ENCODE peak calls at places on chromosomes 16 and 17, in five cellular contexts. M is mesenchymal stem cell, A is GM12878, W is mammary epithelial cell, Y is neuronal stem cell. O is an unnamed sample. For H3K4me1, the result is how much of the 10 kb centered on the place peaks cover.

GRCh38 chr16:29745853-29746345 is at the start of gene C16orf54:
- DNase-seq in M (no peak), A (peak), W (no peak), Y (no peak), O (no peak)

GRCh38 chr17:45413498-45413923 is 19.2 kb downstream of the ARHGAP27 start:
- DNase-seq in M (no peak), A (no peak), W (no peak), Y (no peak), O (no peak)

GRCh38 chr17:81453712-81454111 is 58.5 kb downstream of the BAHCC1 start:
- DNase-seq in M (no peak), A (no peak), W (no peak), Y (no peak), O (no peak)

GRCh38 chr17:43755389-43755875 is 3.2 kb downstream of the SOST start:
- DNase-seq in M (peak), A (no peak), W (no peak), Y (peak), O (peak)

GRCh38 chr16:56203052-56203451 is 11.8 kb downstream of the GNAO1 start:
- DNase-seq in M (peak), A (no peak), W (peak), Y (no peak), O (no peak)

GRCh38 chr17:65268832-65269231 is 131.7 kb downstream of the RGS9 start:
- DNase-seq in M (no peak), A (no peak), W (no peak), Y (no peak), O (no peak)

GRCh38 chr16:1926223-1926718 is 8.1 kb upstream of the HS3ST6 start:
- DNase-seq in M (no peak), A (no peak), W (no peak), Y (no peak), O (no peak)

GRCh38 chr17:11026903-11027302 is 189.0 kb upstream of the PIRT start:
- DNase-seq in M (no peak), A (no peak), W (no peak), Y (no peak), O (no peak)

GRCh38 chr16:19882641-19883040 is 2.0 kb downstream of the GPRC5B start:
- DNase-seq in M (no peak), A (no peak), W (no peak), Y (no peak), O (no peak)

GRCh38 chr16:90057738-90058173 is 19.4 kb downstream of the PRDM7 start:
- DNase-seq in M (peak), A (no peak), W (peak), Y (no peak), O (peak)

GRCh38 chr16:71387045-71387871 is 28.7 kb downstream of the CALB2 start:
- DNase-seq in M (no peak), A (no peak), W (no peak), Y (no peak), O (no peak)

GRCh38 chr17:60888812-60889709 is 211.4 kb downstream of the BCAS3 start:
- DNase-seq in M (no peak), A (no peak), W (no peak), Y (no peak), O (peak)

GRCh38 chr17:45942284-45942683 is 47.9 kb downstream of the MAPT start:
- DNase-seq in M (no peak), A (no peak), W (no peak), Y (no peak), O (no peak)

GRCh38 chr17:31490019-31490383 is 98.5 kb downstream of the RAB11FIP4 start:
- DNase-seq in M (no peak), A (no peak), W (no peak), Y (no peak), O (no peak)

GRCh38 chr17:69874220-69874670 is 200.8 kb upstream of the KCNJ16 start:
- DNase-seq in M (peak), A (no peak), W (peak), Y (no peak), O (peak)

GRCh38 chr17:10870651-10871050 is 32.8 kb upstream of the PIRT start:
- DNase-seq in M (no peak), A (no peak), W (no peak), Y (no peak), O (no peak)

GRCh38 chr17:80948961-80949450 is 42.6 kb upstream of the CHMP6 start:
- DNase-seq in M (no peak), A (no peak), W (no peak), Y (no peak), O (no peak)

GRCh38 chr17:76485569-76485968 is 15.7 kb downstream of the RHBDF2 start:
- DNase-seq in M (no peak), A (no peak), W (peak), Y (no peak), O (no peak)

GRCh38 chr17:49946208-49946607 is 22.8 kb upstream of the DLX4 start:
- DNase-seq in M (no peak), A (no peak), W (no peak), Y (no peak), O (no peak)

GRCh38 chr17:43791589-43791988 is 11.4 kb downstream of the CFAP97D1 start:
- DNase-seq in M (peak), A (no peak), W (peak), Y (no peak), O (peak)

GRCh38 chr17:77365584-77366186 is 224.9 kb downstream of the SEC14L1 start:
- DNase-seq in M (peak), A (no peak), W (peak), Y (no peak), O (peak)

GRCh38 chr16:27595993-27596392 is 46.0 kb downstream of the KATNIP start:
- DNase-seq in M (no peak), A (no peak), W (no peak), Y (no peak), O (no peak)

GRCh38 chr17:2299136-2299535 is 4.4 kb downstream of the SMG6 start:
- DNase-seq in M (no peak), A (no peak), W (no peak), Y (no peak), O (no peak)

GRCh38 chr17:65228734-65229390 is 91.7 kb downstream of the RGS9 start:
- DNase-seq in M (peak), A (peak), W (peak), Y (no peak), O (peak)

GRCh38 chr17:82859431-82860403 is 19.9 kb upstream of the ZNF750 start:
- DNase-seq in M (peak), A (peak), W (no peak), Y (no peak), O (peak)

GRCh38 chr17:2082003-2082862 is 27.3 kb downstream of the HIC1 start:
- DNase-seq in M (peak), A (no peak), W (no peak), Y (no peak), O (no peak)

GRCh38 chr16:90018297-90019200 is 707 bp downstream of the DBNDD1 start:
- DNase-seq in M (no peak), A (no peak), W (no peak), Y (no peak), O (peak)

GRCh38 chr16:50173318-50173717 is 20.2 kb downstream of the TENT4B start:
- DNase-seq in M (no peak), A (no peak), W (no peak), Y (no peak), O (no peak)

GRCh38 chr16:28326881-28327610 is 34.7 kb downstream of the SBK1 start:
- DNase-seq in M (peak), A (no peak), W (peak), Y (no peak), O (peak)

GRCh38 chr17:20999841-21000532 is 42.8 kb downstream of the USP22 start:
- DNase-seq in M (no peak), A (no peak), W (no peak), Y (no peak), O (no peak)

GRCh38 chr17:67258836-67259468 is 14.0 kb upstream of the HELZ start:
- DNase-seq in M (no peak), A (no peak), W (no peak), Y (no peak), O (no peak)

GRCh38 chr16:88977028-88977844 is at the start of gene CBFA2T3:
- DNase-seq in M (peak), A (no peak), W (no peak), Y (no peak), O (no peak)

GRCh38 chr16:83717308-83717707 is 90.5 kb upstream of the HSBP1 start:
- DNase-seq in M (no peak), A (no peak), W (no peak), Y (no peak), O (no peak)

GRCh38 chr17:81340606-81341346 is 45.7 kb upstream of the SLC38A10 start:
- DNase-seq in M (peak), A (no peak), W (no peak), Y (no peak), O (peak)

GRCh38 chr16:68356249-68356918 is 45.6 kb downstream of the PRMT7 start:
- DNase-seq in M (peak), A (peak), W (no peak), Y (no peak), O (no peak)

GRCh38 chr16:14193316-14193871 is 122.3 kb downstream of the MRTFB start:
- DNase-seq in M (no peak), A (peak), W (no peak), Y (no peak), O (no peak)

DNA sequence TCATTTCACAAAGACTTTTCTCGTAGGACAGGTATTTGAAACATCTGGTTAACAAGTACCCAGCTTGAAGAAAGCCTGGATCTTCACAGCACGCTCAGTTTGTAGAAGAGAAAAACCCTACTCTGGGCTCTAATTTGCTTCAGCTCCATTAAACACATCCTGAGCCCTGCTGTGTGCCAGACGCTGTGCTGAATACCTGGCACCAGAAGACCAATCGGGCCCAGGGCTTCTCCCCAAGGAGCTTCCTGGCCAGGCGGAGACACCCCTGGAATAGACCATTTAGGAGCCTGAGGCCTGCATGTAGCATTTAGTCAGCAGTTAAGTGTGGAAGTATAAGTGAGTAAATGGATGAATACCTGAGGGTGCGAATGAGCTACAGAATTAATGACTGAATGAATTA is 8.9 kb upstream of the ABAT start:
- DNase-seq in M (no peak), A (no peak), W (no peak), Y (no peak), O (no peak)
- H2AFZ ChIP-seq in M (no peak), A (no peak), W (no peak), Y (peak), O (no peak)

DNA sequence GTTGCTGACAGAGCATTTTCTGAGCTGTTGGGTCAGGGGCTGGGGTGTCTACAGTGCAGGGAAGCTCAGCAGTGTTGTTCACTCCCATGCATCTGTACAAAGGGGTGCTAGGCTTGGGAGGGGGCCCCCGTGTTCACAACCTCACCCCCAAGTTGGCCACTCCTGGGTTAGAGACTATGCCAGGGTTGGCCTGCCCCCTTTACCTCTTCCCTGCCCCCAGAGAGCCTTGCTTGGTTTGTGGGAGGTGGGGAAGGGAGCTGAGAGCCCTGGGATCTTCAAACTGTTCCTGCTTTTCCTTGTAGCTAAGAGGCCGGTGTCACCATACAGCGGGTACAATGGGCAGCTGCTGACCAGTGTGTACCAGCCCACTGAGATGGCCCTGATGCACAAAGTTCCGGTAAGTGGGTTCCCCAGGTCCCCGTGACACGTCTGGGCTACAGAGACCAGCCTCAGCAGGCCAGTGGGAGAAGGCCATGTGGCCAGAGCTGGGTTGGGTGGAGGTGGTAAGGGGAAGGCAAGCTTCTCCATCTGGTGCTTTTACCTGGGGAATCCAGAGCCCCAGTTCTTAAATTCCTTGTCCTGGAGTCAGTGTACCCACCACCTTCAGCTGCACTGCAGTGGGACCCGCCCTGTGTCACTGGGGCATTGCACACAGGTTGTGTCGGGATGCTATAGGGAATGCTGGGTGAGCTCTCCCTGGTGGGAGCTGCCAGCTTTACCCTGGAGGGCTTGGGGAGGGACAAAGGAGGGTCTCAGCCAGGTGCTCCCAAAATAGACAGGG is 11.8 kb downstream of the GPRC5C start:
- DNase-seq in M (no peak), A (no peak), W (no peak), Y (no peak), O (no peak)
- H3K4me1 ChIP-seq in M (under half), A (under half), W (under half), Y (under half), O (under half)

GRCh38 chr16:57814896-57815295 is 12.6 kb upstream of the KIFC3 start:
- DNase-seq in M (no peak), A (no peak), W (peak), Y (no peak), O (no peak)

GRCh38 chr16:57813466-57813865 is 11.2 kb upstream of the KIFC3 start:
- DNase-seq in M (no peak), A (no peak), W (no peak), Y (no peak), O (no peak)

GRCh38 chr16:57817680-57818079 is 15.4 kb upstream of the KIFC3 start:
- DNase-seq in M (no peak), A (no peak), W (no peak), Y (no peak), O (no peak)

GRCh38 chr16:57818377-57819055 is 16.2 kb upstream of the KIFC3 start:
- DNase-seq in M (no peak), A (no peak), W (no peak), Y (no peak), O (peak)

GRCh38 chr16:57815987-57816745 is 13.9 kb upstream of the KIFC3 start:
- DNase-seq in M (peak), A (no peak), W (peak), Y (no peak), O (peak)
- H2AFZ ChIP-seq in M (peak), A (peak), W (peak), Y (peak), O (peak)

GRCh38 chr16:12257926-12258561 is 281.5 kb downstream of the SNX29 start:
- DNase-seq in M (no peak), A (no peak), W (no peak), Y (no peak), O (peak)
- H3K4me1 ChIP-seq in M (under half), A (under half), W (under half), Y (under half), O (under half)

GRCh38 chr17:36196099-36196496 is 460 bp downstream of the CCL3L1 start:
- DNase-seq in M (no peak), A (no peak), W (no peak), Y (no peak), O (no peak)
- H2AFZ ChIP-seq in M (no peak), A (no peak), W (no peak), Y (no peak), O (no peak)

GRCh38 chr17:28944343-28944742 is 7.0 kb downstream of the PHF12 start:
- DNase-seq in M (no peak), A (no peak), W (no peak), Y (no peak), O (no peak)
- H3K4me1 ChIP-seq in M (under half), A (under half), W (under half), Y (under half), O (under half)

GRCh38 chr17:32927201-32927723 is 691 bp upstream of the TMEM98 start:
- DNase-seq in M (peak), A (no peak), W (no peak), Y (no peak), O (no peak)
- H2AFZ ChIP-seq in M (peak), A (peak), W (peak), Y (peak), O (peak)

DNA sequence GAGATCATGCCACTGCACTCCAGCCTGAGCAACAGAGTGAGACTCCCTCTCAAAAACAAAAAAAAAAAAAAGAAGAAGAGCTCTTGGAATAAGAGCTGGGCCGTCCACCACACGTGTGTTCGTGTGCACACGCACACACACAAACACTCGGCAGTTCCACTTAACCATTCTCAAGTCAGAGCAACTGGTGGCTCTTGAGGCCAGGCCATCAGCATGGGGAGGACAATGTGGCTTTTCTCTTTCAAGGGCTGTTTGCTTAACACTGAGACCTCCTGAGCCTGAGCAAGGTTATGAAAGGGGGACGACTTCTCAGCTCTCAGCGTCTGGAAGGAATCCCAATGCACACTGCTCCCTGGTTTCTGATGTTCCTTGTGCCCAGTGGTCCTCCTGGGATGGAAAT is 444.9 kb downstream of the SOX9 start:
- DNase-seq in M (no peak), A (no peak), W (no peak), Y (no peak), O (no peak)
- H3K4me1 ChIP-seq in M (under half), A (under half), W (under half), Y (under half), O (under half)

GRCh38 chr17:6572997-6573396 is 16.6 kb upstream of the PITPNM3 start:
- DNase-seq in M (no peak), A (no peak), W (no peak), Y (no peak), O (no peak)

GRCh38 chr17:6569391-6570302 is 13.3 kb upstream of the PITPNM3 start:
- DNase-seq in M (no peak), A (no peak), W (no peak), Y (no peak), O (no peak)

GRCh38 chr17:6570731-6571465 is 14.5 kb upstream of the PITPNM3 start:
- DNase-seq in M (no peak), A (no peak), W (no peak), Y (peak), O (no peak)

GRCh38 chr17:6567528-6568185 is 11.3 kb upstream of the PITPNM3 start:
- DNase-seq in M (peak), A (no peak), W (peak), Y (no peak), O (no peak)

GRCh38 chr17:6568186-6568758 is 11.9 kb upstream of the PITPNM3 start:
- DNase-seq in M (no peak), A (no peak), W (no peak), Y (no peak), O (no peak)
- H2AFZ ChIP-seq in M (no peak), A (no peak), W (peak), Y (no peak), O (no peak)

DNA sequence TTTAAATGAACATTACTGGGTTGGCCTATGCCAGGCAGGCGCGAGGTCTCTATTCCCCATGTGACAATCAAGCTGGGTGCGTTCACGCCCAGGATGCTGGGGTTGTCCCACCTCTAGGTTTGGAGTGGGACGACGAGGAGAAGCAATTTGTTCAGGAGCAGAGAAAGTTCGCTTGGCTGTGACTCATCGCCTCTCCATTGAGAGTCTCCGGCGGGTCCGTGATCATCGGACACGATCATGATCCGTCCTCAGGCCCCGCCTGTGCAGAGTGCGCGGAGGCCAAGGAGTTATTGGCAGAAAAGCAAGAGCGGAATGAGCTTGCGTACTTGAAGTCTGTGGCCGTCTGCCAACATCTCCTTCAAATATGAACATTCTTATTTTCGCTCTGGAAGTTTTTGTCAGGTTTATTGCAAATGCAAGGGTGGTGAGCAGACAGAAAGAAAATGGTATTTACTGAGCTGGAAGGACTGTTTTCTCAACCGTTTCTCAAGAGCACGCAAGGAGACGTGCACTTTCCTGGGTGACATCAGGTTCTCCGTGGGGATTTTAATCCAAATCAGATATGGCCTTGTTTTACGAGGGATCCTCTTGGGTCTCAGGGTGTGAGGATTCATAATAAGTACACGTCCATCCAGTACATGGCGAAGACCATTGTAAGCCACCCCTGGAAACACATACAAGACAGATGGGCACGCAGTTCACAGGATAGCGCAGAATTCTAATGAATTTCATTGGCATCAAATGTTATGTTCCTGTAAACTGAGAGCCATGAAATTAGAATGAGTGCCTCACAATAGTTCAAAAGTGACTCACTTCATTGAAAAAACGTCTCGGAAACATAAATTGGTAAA is 70.1 kb upstream of the CREBBP start:
- DNase-seq in M (peak), A (no peak), W (peak), Y (no peak), O (peak)
- H3K4me1 ChIP-seq in M (under half), A (under half), W (under half), Y (under half), O (under half)